ENCODE peak calls at places on chromosomes 3 and 15, in six cellular contexts. One of them, this sample, is unnamed.

GRCh38 chr3:159765025-159765859 is 223.4 kb upstream of the IL12A start:
- DNase-seq in Karpas-422: no peak
- DNase-seq in sigmoid colon: peak
- DNase-seq in caudate nucleus: no peak
- DNase-seq in MM.1S: no peak
- DNase-seq in fibroblast of lung: peak
- DNase-seq in this sample: no peak

GRCh38 chr3:41207355-41207754 is 8.1 kb downstream of the CTNNB1 start:
- DNase-seq in caudate nucleus: no peak
- DNase-seq in Karpas-422: no peak
- DNase-seq in fibroblast of lung: no peak
- DNase-seq in sigmoid colon: no peak
- DNase-seq in MM.1S: no peak
- DNase-seq in this sample: no peak

GRCh38 chr15:37981781-37982180 is 47.3 kb downstream of the TMCO5A start:
- DNase-seq in MM.1S: peak
- DNase-seq in sigmoid colon: no peak
- DNase-seq in Karpas-422: peak
- DNase-seq in fibroblast of lung: peak
- DNase-seq in caudate nucleus: no peak
- DNase-seq in this sample: no peak

GRCh38 chr15:70383856-70384255 is 286.1 kb upstream of the TLE3 start:
- DNase-seq in sigmoid colon: no peak
- DNase-seq in caudate nucleus: no peak
- DNase-seq in MM.1S: no peak
- DNase-seq in Karpas-422: no peak
- DNase-seq in fibroblast of lung: no peak
- DNase-seq in this sample: no peak

GRCh38 chr3:137194301-137194700 is 236.5 kb downstream of the IL20RB start:
- DNase-seq in Karpas-422: no peak
- DNase-seq in caudate nucleus: no peak
- DNase-seq in MM.1S: no peak
- DNase-seq in fibroblast of lung: no peak
- DNase-seq in sigmoid colon: no peak
- DNase-seq in this sample: no peak

GRCh38 chr3:163261618-163262017 is 1765.0 kb downstream of the OTOL1 start:
- DNase-seq in fibroblast of lung: no peak
- DNase-seq in MM.1S: no peak
- DNase-seq in Karpas-422: no peak
- DNase-seq in caudate nucleus: no peak
- DNase-seq in sigmoid colon: no peak
- DNase-seq in this sample: no peak

GRCh38 chr15:53009093-53009492 is 219.0 kb upstream of the ONECUT1 start:
- DNase-seq in fibroblast of lung: no peak
- DNase-seq in MM.1S: no peak
- DNase-seq in sigmoid colon: no peak
- DNase-seq in Karpas-422: no peak
- DNase-seq in caudate nucleus: no peak
- DNase-seq in this sample: no peak

GRCh38 chr3:126340943-126341754 is 16.1 kb downstream of the KLF15 start:
- DNase-seq in MM.1S: no peak
- DNase-seq in caudate nucleus: no peak
- DNase-seq in fibroblast of lung: no peak
- DNase-seq in Karpas-422: no peak
- DNase-seq in sigmoid colon: peak
- DNase-seq in this sample: no peak

GRCh38 chr15:91853968-91854943 is 748 bp downstream of the SLCO3A1 start:
- DNase-seq in caudate nucleus: no peak
- DNase-seq in MM.1S: peak
- DNase-seq in sigmoid colon: peak
- DNase-seq in Karpas-422: peak
- DNase-seq in fibroblast of lung: peak
- DNase-seq in this sample: peak

GRCh38 chr3:49476563-49476962 is 6.5 kb downstream of the DAG1 start:
- DNase-seq in MM.1S: no peak
- DNase-seq in caudate nucleus: no peak
- DNase-seq in fibroblast of lung: peak
- DNase-seq in Karpas-422: no peak
- DNase-seq in sigmoid colon: no peak
- DNase-seq in this sample: no peak

GRCh38 chr3:35596611-35597010 is 42.7 kb upstream of the ARPP21 start:
- DNase-seq in caudate nucleus: peak
- DNase-seq in fibroblast of lung: no peak
- DNase-seq in MM.1S: no peak
- DNase-seq in Karpas-422: no peak
- DNase-seq in sigmoid colon: no peak
- DNase-seq in this sample: peak

GRCh38 chr3:44237665-44238064 is 4.0 kb upstream of the TOPAZ1 start:
- DNase-seq in sigmoid colon: no peak
- DNase-seq in MM.1S: no peak
- DNase-seq in fibroblast of lung: no peak
- DNase-seq in Karpas-422: no peak
- DNase-seq in caudate nucleus: no peak
- DNase-seq in this sample: no peak

GRCh38 chr3:46360904-46361303 is 7.0 kb downstream of the CCR2 start:
- DNase-seq in sigmoid colon: no peak
- DNase-seq in fibroblast of lung: no peak
- DNase-seq in MM.1S: no peak
- DNase-seq in caudate nucleus: no peak
- DNase-seq in Karpas-422: no peak
- DNase-seq in this sample: no peak
- H3K27ac ChIP-seq in sigmoid colon: no peak
- H3K27ac ChIP-seq in fibroblast of lung: no peak
- H3K27ac ChIP-seq in MM.1S: no peak
- H3K27ac ChIP-seq in caudate nucleus: no peak
- H3K27ac ChIP-seq in Karpas-422: no peak
- H3K27ac ChIP-seq in this sample: no peak

DNA sequence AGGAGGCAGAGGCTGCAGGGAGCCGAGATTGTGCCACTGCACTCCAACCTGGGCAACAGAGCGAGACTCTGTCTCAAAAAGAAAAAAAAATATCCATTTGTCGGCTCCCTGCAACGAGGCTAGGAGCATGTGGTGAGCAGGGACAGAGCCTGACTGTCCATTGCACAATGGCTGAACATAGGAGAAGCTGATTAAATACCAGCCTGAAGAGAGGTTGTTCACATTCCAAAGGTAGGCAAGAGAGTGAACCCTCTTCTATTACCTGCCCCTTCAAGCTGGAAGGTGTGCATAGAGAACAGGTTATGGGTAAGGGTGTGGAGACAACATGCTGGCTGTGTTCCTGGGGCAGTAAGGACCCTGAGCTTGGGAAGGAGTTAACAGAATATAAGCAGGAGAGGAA is 78.7 kb downstream of the DAPK2 start:
- DNase-seq in fibroblast of lung: no peak
- DNase-seq in MM.1S: no peak
- DNase-seq in caudate nucleus: no peak
- DNase-seq in Karpas-422: no peak
- DNase-seq in sigmoid colon: no peak
- DNase-seq in this sample: no peak
- H3K27ac ChIP-seq in fibroblast of lung: no peak
- H3K27ac ChIP-seq in MM.1S: no peak
- H3K27ac ChIP-seq in caudate nucleus: no peak
- H3K27ac ChIP-seq in Karpas-422: no peak
- H3K27ac ChIP-seq in sigmoid colon: no peak
- H3K27ac ChIP-seq in this sample: no peak

GRCh38 chr3:195692781-195693427 is 27.9 kb upstream of the MUC20 start:
- DNase-seq in MM.1S: peak
- DNase-seq in fibroblast of lung: no peak
- DNase-seq in sigmoid colon: no peak
- DNase-seq in caudate nucleus: no peak
- DNase-seq in Karpas-422: peak
- DNase-seq in this sample: no peak
- H3K27ac ChIP-seq in MM.1S: no peak
- H3K27ac ChIP-seq in fibroblast of lung: no peak
- H3K27ac ChIP-seq in sigmoid colon: no peak
- H3K27ac ChIP-seq in caudate nucleus: no peak
- H3K27ac ChIP-seq in Karpas-422: no peak
- H3K27ac ChIP-seq in this sample: no peak

GRCh38 chr3:128435561-128435960 is 31.1 kb downstream of the DNAJB8 start:
- DNase-seq in Karpas-422: no peak
- DNase-seq in caudate nucleus: no peak
- DNase-seq in sigmoid colon: no peak
- DNase-seq in fibroblast of lung: no peak
- DNase-seq in MM.1S: no peak
- DNase-seq in this sample: no peak
- H3K27ac ChIP-seq in Karpas-422: no peak
- H3K27ac ChIP-seq in caudate nucleus: no peak
- H3K27ac ChIP-seq in sigmoid colon: no peak
- H3K27ac ChIP-seq in fibroblast of lung: no peak
- H3K27ac ChIP-seq in MM.1S: no peak
- H3K27ac ChIP-seq in this sample: no peak

GRCh38 chr15:25568751-25569150 is 129.9 kb upstream of the UBE3A start:
- DNase-seq in Karpas-422: no peak
- DNase-seq in MM.1S: no peak
- DNase-seq in caudate nucleus: peak
- DNase-seq in fibroblast of lung: no peak
- DNase-seq in sigmoid colon: peak
- DNase-seq in this sample: no peak
- H3K27ac ChIP-seq in Karpas-422: no peak
- H3K27ac ChIP-seq in MM.1S: no peak
- H3K27ac ChIP-seq in caudate nucleus: no peak
- H3K27ac ChIP-seq in fibroblast of lung: no peak
- H3K27ac ChIP-seq in sigmoid colon: peak
- H3K27ac ChIP-seq in this sample: no peak